ENCODE peak calls at places on chromosomes 6 and 20, in ten cellular contexts. One of them, this sample, is unnamed.
A peak's percentile ranks its signal among the peaks of the same experiment; 100 is the strongest.

GRCh38 chr6:119285908-119286625 is 63.5 kb downstream of the MAN1A1 start:
- DNase-seq in lower leg skin: no peak
- DNase-seq in fibroblast of the aortic adventitia: peak; percentile 66
- DNase-seq in fibroblast of lung: peak; percentile 45
- DNase-seq in AG04450: no peak
- DNase-seq in hepatocyte: no peak
- DNase-seq in AG04449: no peak
- DNase-seq in uterus: no peak
- DNase-seq in psoas muscle: no peak
- DNase-seq in upper lobe of right lung: no peak
- DNase-seq in this sample: no peak

GRCh38 chr6:149854532-149854931 is 9.6 kb downstream of the LRP11 start:
- DNase-seq in lower leg skin: no peak
- DNase-seq in fibroblast of the aortic adventitia: peak; percentile 65
- DNase-seq in fibroblast of lung: peak; percentile 44
- DNase-seq in AG04450: no peak
- DNase-seq in hepatocyte: no peak
- DNase-seq in AG04449: no peak
- DNase-seq in uterus: no peak
- DNase-seq in psoas muscle: no peak
- DNase-seq in upper lobe of right lung: peak; percentile 73
- DNase-seq in this sample: no peak

GRCh38 chr6:5004373-5005037 is 668 bp upstream of the RPP40 start:
- DNase-seq in lower leg skin: peak; percentile 49
- DNase-seq in fibroblast of the aortic adventitia: no peak
- DNase-seq in fibroblast of lung: no peak
- DNase-seq in AG04450: no peak
- DNase-seq in hepatocyte: no peak
- DNase-seq in AG04449: no peak
- DNase-seq in uterus: no peak
- DNase-seq in psoas muscle: no peak
- DNase-seq in upper lobe of right lung: no peak
- DNase-seq in this sample: no peak

GRCh38 chr6:63504777-63505384 is 67.4 kb upstream of the LOC128125822 start:
- DNase-seq in lower leg skin: no peak
- DNase-seq in fibroblast of the aortic adventitia: no peak
- DNase-seq in fibroblast of lung: no peak
- DNase-seq in AG04450: no peak
- DNase-seq in hepatocyte: no peak
- DNase-seq in AG04449: no peak
- DNase-seq in uterus: no peak
- DNase-seq in psoas muscle: no peak
- DNase-seq in upper lobe of right lung: no peak
- DNase-seq in this sample: no peak

GRCh38 chr20:40991181-40991889 is 37.3 kb upstream of the TOP1 start:
- DNase-seq in lower leg skin: peak; percentile 81
- DNase-seq in fibroblast of the aortic adventitia: no peak
- DNase-seq in fibroblast of lung: no peak
- DNase-seq in AG04450: no peak
- DNase-seq in hepatocyte: no peak
- DNase-seq in AG04449: no peak
- DNase-seq in uterus: no peak
- DNase-seq in psoas muscle: no peak
- DNase-seq in upper lobe of right lung: peak; percentile 65
- DNase-seq in this sample: no peak

GRCh38 chr6:119037941-119038623 is 40.4 kb downstream of the FAM184A start:
- DNase-seq in lower leg skin: no peak
- DNase-seq in fibroblast of the aortic adventitia: no peak
- DNase-seq in fibroblast of lung: no peak
- DNase-seq in AG04450: no peak
- DNase-seq in hepatocyte: no peak
- DNase-seq in AG04449: no peak
- DNase-seq in uterus: no peak
- DNase-seq in psoas muscle: no peak
- DNase-seq in upper lobe of right lung: no peak
- DNase-seq in this sample: no peak

GRCh38 chr20:54933212-54933904 is 458.0 kb downstream of the DOK5 start:
- DNase-seq in lower leg skin: no peak
- DNase-seq in fibroblast of the aortic adventitia: no peak
- DNase-seq in fibroblast of lung: no peak
- DNase-seq in AG04450: no peak
- DNase-seq in hepatocyte: no peak
- DNase-seq in AG04449: no peak
- DNase-seq in uterus: no peak
- DNase-seq in psoas muscle: no peak
- DNase-seq in upper lobe of right lung: no peak
- DNase-seq in this sample: no peak

GRCh38 chr6:144248470-144249301 is 36.4 kb upstream of the UTRN start:
- DNase-seq in lower leg skin: no peak
- DNase-seq in fibroblast of the aortic adventitia: peak; percentile 96
- DNase-seq in fibroblast of lung: peak; percentile 89
- DNase-seq in AG04450: peak; percentile 37
- DNase-seq in hepatocyte: peak; percentile 41
- DNase-seq in AG04449: peak; percentile 84
- DNase-seq in uterus: no peak
- DNase-seq in psoas muscle: no peak
- DNase-seq in upper lobe of right lung: no peak
- DNase-seq in this sample: no peak

DNA sequence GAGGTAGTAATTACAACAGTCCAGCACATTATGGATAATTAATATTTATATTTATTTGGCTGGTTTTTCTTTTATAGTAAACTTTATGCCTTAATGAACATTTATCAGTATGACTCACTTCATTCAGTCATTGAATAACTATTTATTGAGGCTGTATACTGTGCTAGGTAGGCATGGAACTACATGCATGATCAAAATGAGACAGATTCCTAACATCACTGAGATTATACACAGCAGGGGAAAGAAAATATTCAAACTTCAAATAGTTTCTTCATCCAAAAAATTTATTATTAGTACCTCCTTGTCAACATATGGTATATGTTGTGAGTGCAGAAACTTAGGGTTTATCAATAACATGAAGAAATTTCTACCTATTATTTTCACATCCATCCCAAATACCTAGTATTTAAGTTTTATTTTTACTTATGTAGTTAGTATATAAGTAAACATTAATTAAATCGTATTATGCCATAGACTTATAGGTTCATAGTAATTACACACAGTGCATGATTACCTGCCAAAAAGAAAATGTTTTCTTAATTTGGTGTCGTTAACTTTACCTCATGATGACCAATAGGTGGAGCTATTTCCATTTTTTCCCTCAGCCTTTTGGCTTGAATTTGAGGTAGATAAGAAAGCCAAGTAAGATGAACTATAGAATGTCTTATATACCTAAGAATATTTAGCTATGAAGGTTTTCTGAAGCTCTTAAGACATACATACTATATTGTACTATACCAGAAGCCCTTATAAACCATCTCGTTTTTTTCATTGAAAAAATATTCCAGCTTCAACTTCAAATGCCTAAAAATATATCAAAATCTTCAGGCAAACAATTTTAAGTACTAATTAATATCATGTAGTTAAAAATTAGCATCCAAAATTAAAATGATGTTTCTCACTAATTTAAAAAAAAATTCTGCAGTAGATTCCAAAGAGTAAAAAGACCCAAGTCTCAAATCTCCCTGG is 12.5 kb upstream of the TMEM30A start:
- DNase-seq in lower leg skin: no peak
- DNase-seq in fibroblast of the aortic adventitia: peak; percentile 81
- DNase-seq in fibroblast of lung: peak; percentile 45
- DNase-seq in AG04450: no peak
- DNase-seq in hepatocyte: peak; percentile 73
- DNase-seq in AG04449: peak; percentile 24
- DNase-seq in uterus: no peak
- DNase-seq in psoas muscle: no peak
- DNase-seq in upper lobe of right lung: no peak
- DNase-seq in this sample: peak; percentile 65
- TF ChIP-seq CTCF in lower leg skin: no peak
- TF ChIP-seq CTCF in fibroblast of the aortic adventitia: peak; percentile 66
- TF ChIP-seq CTCF in fibroblast of lung: peak; percentile 52
- TF ChIP-seq CTCF in AG04450: peak; percentile 73
- TF ChIP-seq CTCF in hepatocyte: peak; percentile 86
- TF ChIP-seq CTCF in AG04449: peak; percentile 35
- TF ChIP-seq CTCF in uterus: peak; percentile 74
- TF ChIP-seq CTCF in psoas muscle: peak; percentile 76
- TF ChIP-seq CTCF in upper lobe of right lung: peak; percentile 78
- TF ChIP-seq CTCF in this sample: peak; percentile 53

GRCh38 chr6:8132130-8132529 is 29.8 kb upstream of the EEF1E1 start:
- DNase-seq in lower leg skin: no peak
- DNase-seq in fibroblast of the aortic adventitia: no peak
- DNase-seq in fibroblast of lung: no peak
- DNase-seq in AG04450: no peak
- DNase-seq in hepatocyte: no peak
- DNase-seq in AG04449: no peak
- DNase-seq in uterus: no peak
- DNase-seq in psoas muscle: no peak
- DNase-seq in upper lobe of right lung: no peak
- DNase-seq in this sample: no peak

GRCh38 chr6:8130399-8130798 is 28.1 kb upstream of the EEF1E1 start:
- DNase-seq in lower leg skin: no peak
- DNase-seq in fibroblast of the aortic adventitia: peak; percentile 21
- DNase-seq in fibroblast of lung: no peak
- DNase-seq in AG04450: no peak
- DNase-seq in hepatocyte: no peak
- DNase-seq in AG04449: peak; percentile 16
- DNase-seq in uterus: no peak
- DNase-seq in psoas muscle: no peak
- DNase-seq in upper lobe of right lung: no peak
- DNase-seq in this sample: no peak

GRCh38 chr6:8135276-8135675 is 32.9 kb upstream of the EEF1E1 start:
- DNase-seq in lower leg skin: no peak
- DNase-seq in fibroblast of the aortic adventitia: no peak
- DNase-seq in fibroblast of lung: no peak
- DNase-seq in AG04450: no peak
- DNase-seq in hepatocyte: no peak
- DNase-seq in AG04449: no peak
- DNase-seq in uterus: no peak
- DNase-seq in psoas muscle: no peak
- DNase-seq in upper lobe of right lung: no peak
- DNase-seq in this sample: no peak

DNA sequence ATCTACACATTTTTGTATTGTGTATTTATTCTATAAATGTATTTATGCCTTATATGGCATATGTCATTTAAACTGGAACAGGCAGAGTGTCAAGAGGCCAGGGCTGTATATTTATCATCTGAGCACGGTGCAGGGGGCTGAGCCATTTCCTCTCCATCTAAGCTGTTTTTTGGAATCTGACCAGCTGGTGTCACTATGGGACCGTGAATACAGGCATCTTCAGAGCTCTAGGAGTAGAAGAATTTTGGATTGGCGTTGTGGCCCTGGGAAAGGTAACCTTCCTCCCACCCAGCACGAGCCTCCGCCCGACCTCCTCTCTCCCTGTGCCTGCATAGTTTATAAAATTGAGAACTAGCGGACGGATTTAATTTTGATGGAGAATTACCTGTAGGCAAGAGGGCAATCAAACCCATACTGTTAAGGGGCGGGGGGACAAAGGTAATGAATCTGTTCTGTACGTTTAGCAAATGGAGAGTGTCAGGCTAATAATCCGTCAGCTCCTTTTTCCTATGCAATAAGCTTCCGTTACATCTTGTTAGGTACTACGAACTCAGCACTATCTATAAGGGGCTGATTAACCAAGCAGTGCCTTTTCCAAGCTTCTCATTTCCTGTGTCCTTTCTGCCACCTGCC is 29.0 kb upstream of the EEF1E1 start:
- DNase-seq in lower leg skin: no peak
- DNase-seq in fibroblast of the aortic adventitia: peak; percentile 80
- DNase-seq in fibroblast of lung: peak; percentile 42
- DNase-seq in AG04450: peak; percentile 39
- DNase-seq in hepatocyte: peak; percentile 78
- DNase-seq in AG04449: no peak
- DNase-seq in uterus: peak; percentile 24
- DNase-seq in psoas muscle: no peak
- DNase-seq in upper lobe of right lung: no peak
- DNase-seq in this sample: peak; percentile 32
- TF ChIP-seq CTCF in lower leg skin: no peak
- TF ChIP-seq CTCF in fibroblast of the aortic adventitia: peak; percentile 66
- TF ChIP-seq CTCF in fibroblast of lung: peak; percentile 74
- TF ChIP-seq CTCF in AG04450: peak; percentile 71
- TF ChIP-seq CTCF in hepatocyte: peak; percentile 77
- TF ChIP-seq CTCF in AG04449: peak; percentile 64
- TF ChIP-seq CTCF in uterus: peak; percentile 28
- TF ChIP-seq CTCF in psoas muscle: peak; percentile 12
- TF ChIP-seq CTCF in upper lobe of right lung: peak; percentile 54
- TF ChIP-seq CTCF in this sample: peak; percentile 68

GRCh38 chr6:24252215-24252614 is 105.6 kb downstream of the DCDC2 start:
- DNase-seq in lower leg skin: no peak
- DNase-seq in fibroblast of the aortic adventitia: no peak
- DNase-seq in fibroblast of lung: no peak
- DNase-seq in AG04450: no peak
- DNase-seq in hepatocyte: no peak
- DNase-seq in AG04449: no peak
- DNase-seq in uterus: no peak
- DNase-seq in psoas muscle: no peak
- DNase-seq in upper lobe of right lung: no peak
- DNase-seq in this sample: no peak

GRCh38 chr6:24253360-24253759 is 104.5 kb downstream of the DCDC2 start:
- DNase-seq in lower leg skin: no peak
- DNase-seq in fibroblast of the aortic adventitia: no peak
- DNase-seq in fibroblast of lung: no peak
- DNase-seq in AG04450: no peak
- DNase-seq in hepatocyte: no peak
- DNase-seq in AG04449: no peak
- DNase-seq in uterus: no peak
- DNase-seq in psoas muscle: no peak
- DNase-seq in upper lobe of right lung: no peak
- DNase-seq in this sample: no peak

GRCh38 chr6:24251339-24251738 is 106.5 kb downstream of the DCDC2 start:
- DNase-seq in lower leg skin: no peak
- DNase-seq in fibroblast of the aortic adventitia: no peak
- DNase-seq in fibroblast of lung: no peak
- DNase-seq in AG04450: no peak
- DNase-seq in hepatocyte: no peak
- DNase-seq in AG04449: no peak
- DNase-seq in uterus: no peak
- DNase-seq in psoas muscle: no peak
- DNase-seq in upper lobe of right lung: no peak
- DNase-seq in this sample: no peak

GRCh38 chr6:24255676-24256075 is 102.2 kb downstream of the DCDC2 start:
- DNase-seq in lower leg skin: no peak
- DNase-seq in fibroblast of the aortic adventitia: no peak
- DNase-seq in fibroblast of lung: no peak
- DNase-seq in AG04450: no peak
- DNase-seq in hepatocyte: no peak
- DNase-seq in AG04449: no peak
- DNase-seq in uterus: no peak
- DNase-seq in psoas muscle: no peak
- DNase-seq in upper lobe of right lung: no peak
- DNase-seq in this sample: no peak

DNA sequence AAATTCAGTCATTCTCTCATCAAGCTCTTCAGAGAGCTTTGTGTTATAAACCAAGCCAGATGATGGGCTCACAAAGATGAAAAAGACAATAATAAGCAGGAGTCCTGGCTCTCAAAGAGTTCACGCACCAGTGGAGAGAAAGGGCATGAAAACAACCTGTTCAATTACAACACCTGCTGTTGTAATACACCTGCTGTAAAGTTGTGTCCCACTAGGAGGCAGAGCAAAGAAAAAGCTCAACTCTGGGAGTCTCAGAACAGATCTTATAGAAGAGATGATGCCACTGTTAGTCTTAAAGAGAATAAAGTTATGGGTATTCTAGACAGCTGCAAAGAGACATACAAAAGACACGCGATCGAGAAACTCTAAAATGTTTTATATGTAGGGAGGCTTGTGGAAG is 100.6 kb downstream of the DCDC2 start:
- DNase-seq in lower leg skin: no peak
- DNase-seq in fibroblast of the aortic adventitia: no peak
- DNase-seq in fibroblast of lung: no peak
- DNase-seq in AG04450: no peak
- DNase-seq in hepatocyte: peak; percentile 10
- DNase-seq in AG04449: no peak
- DNase-seq in uterus: no peak
- DNase-seq in psoas muscle: no peak
- DNase-seq in upper lobe of right lung: no peak
- DNase-seq in this sample: no peak
- TF ChIP-seq CTCF in lower leg skin: no peak
- TF ChIP-seq CTCF in fibroblast of the aortic adventitia: no peak
- TF ChIP-seq CTCF in fibroblast of lung: no peak
- TF ChIP-seq CTCF in AG04450: no peak
- TF ChIP-seq CTCF in hepatocyte: peak; percentile 13
- TF ChIP-seq CTCF in AG04449: no peak
- TF ChIP-seq CTCF in uterus: no peak
- TF ChIP-seq CTCF in psoas muscle: no peak
- TF ChIP-seq CTCF in upper lobe of right lung: no peak
- TF ChIP-seq CTCF in this sample: peak; percentile 36

GRCh38 chr20:49324306-49324705 is 46.4 kb upstream of the ZNFX1 start:
- DNase-seq in lower leg skin: no peak
- DNase-seq in fibroblast of the aortic adventitia: no peak
- DNase-seq in fibroblast of lung: no peak
- DNase-seq in AG04450: no peak
- DNase-seq in hepatocyte: no peak
- DNase-seq in AG04449: no peak
- DNase-seq in uterus: no peak
- DNase-seq in psoas muscle: no peak
- DNase-seq in upper lobe of right lung: no peak
- DNase-seq in this sample: no peak

GRCh38 chr20:49325981-49326380 is 48.1 kb upstream of the ZNFX1 start:
- DNase-seq in lower leg skin: no peak
- DNase-seq in fibroblast of the aortic adventitia: peak; percentile 66
- DNase-seq in fibroblast of lung: peak; percentile 58
- DNase-seq in AG04450: no peak
- DNase-seq in hepatocyte: no peak
- DNase-seq in AG04449: no peak
- DNase-seq in uterus: no peak
- DNase-seq in psoas muscle: no peak
- DNase-seq in upper lobe of right lung: no peak
- DNase-seq in this sample: no peak

GRCh38 chr20:49319204-49319809 is 41.5 kb upstream of the ZNFX1 start:
- DNase-seq in lower leg skin: no peak
- DNase-seq in fibroblast of the aortic adventitia: no peak
- DNase-seq in fibroblast of lung: no peak
- DNase-seq in AG04450: no peak
- DNase-seq in hepatocyte: no peak
- DNase-seq in AG04449: no peak
- DNase-seq in uterus: no peak
- DNase-seq in psoas muscle: no peak
- DNase-seq in upper lobe of right lung: no peak
- DNase-seq in this sample: no peak

GRCh38 chr20:49320460-49320859 is 42.6 kb upstream of the ZNFX1 start:
- DNase-seq in lower leg skin: no peak
- DNase-seq in fibroblast of the aortic adventitia: peak; percentile 69
- DNase-seq in fibroblast of lung: peak; percentile 49
- DNase-seq in AG04450: no peak
- DNase-seq in hepatocyte: peak; percentile 63
- DNase-seq in AG04449: no peak
- DNase-seq in uterus: no peak
- DNase-seq in psoas muscle: no peak
- DNase-seq in upper lobe of right lung: no peak
- DNase-seq in this sample: no peak

DNA sequence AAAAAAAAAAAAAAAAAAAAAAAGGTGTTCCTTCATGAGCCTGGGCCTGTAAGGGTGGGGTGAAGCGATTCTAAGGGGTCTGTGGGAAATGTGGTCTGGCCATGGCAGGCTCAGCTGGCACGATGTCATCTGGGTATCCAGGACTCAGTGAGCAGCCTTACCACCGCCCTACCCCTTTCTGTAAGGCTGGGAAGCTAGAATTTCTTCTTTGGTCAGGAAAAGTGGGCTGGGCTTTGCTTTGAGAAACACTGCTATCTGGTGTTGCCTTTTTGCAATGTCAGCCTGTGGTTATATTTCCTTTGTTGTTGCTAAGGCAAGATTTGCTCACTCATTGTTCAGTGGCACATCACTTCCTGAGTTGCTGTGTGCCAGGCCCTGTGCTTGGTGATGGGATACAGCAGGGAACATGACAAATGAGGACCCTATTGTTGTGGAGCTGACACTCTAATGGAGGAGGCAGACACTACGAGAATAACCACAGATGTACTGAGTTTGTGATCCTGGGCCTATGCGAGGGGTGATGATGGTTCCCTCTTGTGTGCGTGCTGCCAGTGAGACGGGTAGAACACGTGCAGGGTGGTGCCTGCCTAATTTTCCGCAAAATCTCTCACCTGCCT is 45.9 kb upstream of the ZNFX1 start:
- DNase-seq in lower leg skin: no peak
- DNase-seq in fibroblast of the aortic adventitia: peak; percentile 86
- DNase-seq in fibroblast of lung: peak; percentile 89
- DNase-seq in AG04450: peak; percentile 30
- DNase-seq in hepatocyte: peak; percentile 66
- DNase-seq in AG04449: no peak
- DNase-seq in uterus: no peak
- DNase-seq in psoas muscle: no peak
- DNase-seq in upper lobe of right lung: no peak
- DNase-seq in this sample: no peak
- TF ChIP-seq CTCF in lower leg skin: no peak
- TF ChIP-seq CTCF in fibroblast of the aortic adventitia: peak; percentile 64
- TF ChIP-seq CTCF in fibroblast of lung: peak; percentile 56
- TF ChIP-seq CTCF in AG04450: peak; percentile 48
- TF ChIP-seq CTCF in hepatocyte: peak; percentile 53
- TF ChIP-seq CTCF in AG04449: peak; percentile 44
- TF ChIP-seq CTCF in uterus: no peak
- TF ChIP-seq CTCF in psoas muscle: no peak
- TF ChIP-seq CTCF in upper lobe of right lung: peak; percentile 28
- TF ChIP-seq CTCF in this sample: peak; percentile 60

This sample was measured in LNCaP clone FGC.